ENCODE peak calls at places on chromosome 16, in eight cellular contexts. One of them, this sample, is unnamed.

GRCh38 chr16:89319883-89320716 is 102.6 kb downstream of the ZNF778 start:
- DNase-seq in HT1080: peak
- DNase-seq in SHP77: no peak
- DNase-seq in activated CD4-positive, alpha-beta T cell treated with anti-CD3 and anti-CD28 coated beads, Interleukin-2, amount 50 U/mL, for 48 hours: peak
- DNase-seq in GDM1: no peak
- DNase-seq in fibroblast of pulmonary artery: peak
- DNase-seq in stimulated activated CD8-positive, alpha-beta memory T cell treated with anti-CD3 and anti-CD28 coated beads, Interleukin-2, amount 100 ng/mL, for 1 hour: no peak
- DNase-seq in CD8-positive, alpha-beta memory T cell: no peak
- DNase-seq in this sample: no peak

GRCh38 chr16:71808593-71809449 is at the start of gene AP1G1:
- DNase-seq in activated CD4-positive, alpha-beta T cell treated with anti-CD3 and anti-CD28 coated beads, Interleukin-2, amount 50 U/mL, for 48 hours: peak
- DNase-seq in SHP77: peak
- DNase-seq in fibroblast of pulmonary artery: peak
- DNase-seq in CD8-positive, alpha-beta memory T cell: peak
- DNase-seq in stimulated activated CD8-positive, alpha-beta memory T cell treated with anti-CD3 and anti-CD28 coated beads, Interleukin-2, amount 100 ng/mL, for 1 hour: peak
- DNase-seq in HT1080: peak
- DNase-seq in GDM1: peak
- DNase-seq in this sample: peak

GRCh38 chr16:80466024-80466986 is 74.5 kb upstream of the DYNLRB2 start:
- DNase-seq in stimulated activated CD8-positive, alpha-beta memory T cell treated with anti-CD3 and anti-CD28 coated beads, Interleukin-2, amount 100 ng/mL, for 1 hour: no peak
- DNase-seq in activated CD4-positive, alpha-beta T cell treated with anti-CD3 and anti-CD28 coated beads, Interleukin-2, amount 50 U/mL, for 48 hours: peak
- DNase-seq in HT1080: peak
- DNase-seq in GDM1: peak
- DNase-seq in fibroblast of pulmonary artery: peak
- DNase-seq in SHP77: peak
- DNase-seq in CD8-positive, alpha-beta memory T cell: peak
- DNase-seq in this sample: peak

GRCh38 chr16:55912022-55912421 is 36.8 kb upstream of the CES5A start:
- DNase-seq in SHP77: no peak
- DNase-seq in HT1080: no peak
- DNase-seq in GDM1: no peak
- DNase-seq in stimulated activated CD8-positive, alpha-beta memory T cell treated with anti-CD3 and anti-CD28 coated beads, Interleukin-2, amount 100 ng/mL, for 1 hour: no peak
- DNase-seq in CD8-positive, alpha-beta memory T cell: no peak
- DNase-seq in activated CD4-positive, alpha-beta T cell treated with anti-CD3 and anti-CD28 coated beads, Interleukin-2, amount 50 U/mL, for 48 hours: no peak
- DNase-seq in fibroblast of pulmonary artery: no peak
- DNase-seq in this sample: peak

GRCh38 chr16:83187404-83187803 is 560.6 kb downstream of the CDH13 start:
- DNase-seq in fibroblast of pulmonary artery: peak
- DNase-seq in SHP77: no peak
- DNase-seq in activated CD4-positive, alpha-beta T cell treated with anti-CD3 and anti-CD28 coated beads, Interleukin-2, amount 50 U/mL, for 48 hours: peak
- DNase-seq in stimulated activated CD8-positive, alpha-beta memory T cell treated with anti-CD3 and anti-CD28 coated beads, Interleukin-2, amount 100 ng/mL, for 1 hour: no peak
- DNase-seq in CD8-positive, alpha-beta memory T cell: no peak
- DNase-seq in GDM1: no peak
- DNase-seq in HT1080: peak
- DNase-seq in this sample: no peak

GRCh38 chr16:57020651-57021050 is 31.3 kb downstream of the NLRC5 start:
- DNase-seq in SHP77: no peak
- DNase-seq in activated CD4-positive, alpha-beta T cell treated with anti-CD3 and anti-CD28 coated beads, Interleukin-2, amount 50 U/mL, for 48 hours: no peak
- DNase-seq in stimulated activated CD8-positive, alpha-beta memory T cell treated with anti-CD3 and anti-CD28 coated beads, Interleukin-2, amount 100 ng/mL, for 1 hour: no peak
- DNase-seq in HT1080: no peak
- DNase-seq in fibroblast of pulmonary artery: no peak
- DNase-seq in CD8-positive, alpha-beta memory T cell: no peak
- DNase-seq in GDM1: no peak
- DNase-seq in this sample: no peak

GRCh38 chr16:70664325-70665112 is 18.2 kb downstream of the IL34 start:
- DNase-seq in SHP77: no peak
- DNase-seq in activated CD4-positive, alpha-beta T cell treated with anti-CD3 and anti-CD28 coated beads, Interleukin-2, amount 50 U/mL, for 48 hours: no peak
- DNase-seq in HT1080: no peak
- DNase-seq in fibroblast of pulmonary artery: no peak
- DNase-seq in GDM1: no peak
- DNase-seq in CD8-positive, alpha-beta memory T cell: no peak
- DNase-seq in stimulated activated CD8-positive, alpha-beta memory T cell treated with anti-CD3 and anti-CD28 coated beads, Interleukin-2, amount 100 ng/mL, for 1 hour: no peak
- DNase-seq in this sample: no peak

GRCh38 chr16:22195695-22196558 is 10.2 kb upstream of the EEF2K start:
- DNase-seq in HT1080: peak
- DNase-seq in CD8-positive, alpha-beta memory T cell: peak
- DNase-seq in SHP77: peak
- DNase-seq in activated CD4-positive, alpha-beta T cell treated with anti-CD3 and anti-CD28 coated beads, Interleukin-2, amount 50 U/mL, for 48 hours: peak
- DNase-seq in stimulated activated CD8-positive, alpha-beta memory T cell treated with anti-CD3 and anti-CD28 coated beads, Interleukin-2, amount 100 ng/mL, for 1 hour: peak
- DNase-seq in GDM1: peak
- DNase-seq in fibroblast of pulmonary artery: peak
- DNase-seq in this sample: peak

GRCh38 chr16:10681310-10682308 is 13.1 kb downstream of the TEKT5 start:
- DNase-seq in stimulated activated CD8-positive, alpha-beta memory T cell treated with anti-CD3 and anti-CD28 coated beads, Interleukin-2, amount 100 ng/mL, for 1 hour: no peak
- DNase-seq in activated CD4-positive, alpha-beta T cell treated with anti-CD3 and anti-CD28 coated beads, Interleukin-2, amount 50 U/mL, for 48 hours: no peak
- DNase-seq in fibroblast of pulmonary artery: no peak
- DNase-seq in HT1080: no peak
- DNase-seq in SHP77: no peak
- DNase-seq in CD8-positive, alpha-beta memory T cell: no peak
- DNase-seq in GDM1: no peak
- DNase-seq in this sample: no peak

GRCh38 chr16:87447323-87447722 is 45.5 kb downstream of the ZCCHC14 start:
- DNase-seq in CD8-positive, alpha-beta memory T cell: no peak
- DNase-seq in GDM1: no peak
- DNase-seq in activated CD4-positive, alpha-beta T cell treated with anti-CD3 and anti-CD28 coated beads, Interleukin-2, amount 50 U/mL, for 48 hours: no peak
- DNase-seq in SHP77: no peak
- DNase-seq in stimulated activated CD8-positive, alpha-beta memory T cell treated with anti-CD3 and anti-CD28 coated beads, Interleukin-2, amount 100 ng/mL, for 1 hour: no peak
- DNase-seq in HT1080: no peak
- DNase-seq in fibroblast of pulmonary artery: no peak
- DNase-seq in this sample: no peak

GRCh38 chr16:4085405-4085970 is 30.8 kb downstream of the ADCY9 start:
- DNase-seq in GDM1: no peak
- DNase-seq in HT1080: no peak
- DNase-seq in fibroblast of pulmonary artery: no peak
- DNase-seq in activated CD4-positive, alpha-beta T cell treated with anti-CD3 and anti-CD28 coated beads, Interleukin-2, amount 50 U/mL, for 48 hours: no peak
- DNase-seq in SHP77: no peak
- DNase-seq in stimulated activated CD8-positive, alpha-beta memory T cell treated with anti-CD3 and anti-CD28 coated beads, Interleukin-2, amount 100 ng/mL, for 1 hour: no peak
- DNase-seq in CD8-positive, alpha-beta memory T cell: no peak
- DNase-seq in this sample: no peak

GRCh38 chr16:75203106-75203505 is 3.9 kb downstream of the CTRB2 start:
- DNase-seq in CD8-positive, alpha-beta memory T cell: no peak
- DNase-seq in stimulated activated CD8-positive, alpha-beta memory T cell treated with anti-CD3 and anti-CD28 coated beads, Interleukin-2, amount 100 ng/mL, for 1 hour: no peak
- DNase-seq in GDM1: no peak
- DNase-seq in activated CD4-positive, alpha-beta T cell treated with anti-CD3 and anti-CD28 coated beads, Interleukin-2, amount 50 U/mL, for 48 hours: no peak
- DNase-seq in SHP77: no peak
- DNase-seq in HT1080: no peak
- DNase-seq in fibroblast of pulmonary artery: no peak
- DNase-seq in this sample: no peak

GRCh38 chr16:51181495-51181795 is 30.4 kb upstream of the SALL1 start:
- DNase-seq in GDM1: no peak
- DNase-seq in SHP77: no peak
- DNase-seq in activated CD4-positive, alpha-beta T cell treated with anti-CD3 and anti-CD28 coated beads, Interleukin-2, amount 50 U/mL, for 48 hours: no peak
- DNase-seq in CD8-positive, alpha-beta memory T cell: no peak
- DNase-seq in HT1080: peak
- DNase-seq in stimulated activated CD8-positive, alpha-beta memory T cell treated with anti-CD3 and anti-CD28 coated beads, Interleukin-2, amount 100 ng/mL, for 1 hour: no peak
- DNase-seq in fibroblast of pulmonary artery: no peak
- DNase-seq in this sample: no peak

GRCh38 chr16:83513006-83513755 is 294.6 kb upstream of the HSBP1 start:
- DNase-seq in HT1080: peak
- DNase-seq in SHP77: no peak
- DNase-seq in stimulated activated CD8-positive, alpha-beta memory T cell treated with anti-CD3 and anti-CD28 coated beads, Interleukin-2, amount 100 ng/mL, for 1 hour: no peak
- DNase-seq in CD8-positive, alpha-beta memory T cell: no peak
- DNase-seq in activated CD4-positive, alpha-beta T cell treated with anti-CD3 and anti-CD28 coated beads, Interleukin-2, amount 50 U/mL, for 48 hours: no peak
- DNase-seq in GDM1: no peak
- DNase-seq in fibroblast of pulmonary artery: peak
- DNase-seq in this sample: no peak

GRCh38 chr16:13403326-13403725 is 501.9 kb downstream of the SHISA9 start:
- DNase-seq in activated CD4-positive, alpha-beta T cell treated with anti-CD3 and anti-CD28 coated beads, Interleukin-2, amount 50 U/mL, for 48 hours: no peak
- DNase-seq in HT1080: no peak
- DNase-seq in GDM1: no peak
- DNase-seq in fibroblast of pulmonary artery: no peak
- DNase-seq in SHP77: no peak
- DNase-seq in CD8-positive, alpha-beta memory T cell: no peak
- DNase-seq in stimulated activated CD8-positive, alpha-beta memory T cell treated with anti-CD3 and anti-CD28 coated beads, Interleukin-2, amount 100 ng/mL, for 1 hour: no peak
- DNase-seq in this sample: no peak

GRCh38 chr16:86298166-86299131 is 211.9 kb upstream of the FOXF1 start:
- DNase-seq in HT1080: no peak
- DNase-seq in CD8-positive, alpha-beta memory T cell: no peak
- DNase-seq in activated CD4-positive, alpha-beta T cell treated with anti-CD3 and anti-CD28 coated beads, Interleukin-2, amount 50 U/mL, for 48 hours: no peak
- DNase-seq in fibroblast of pulmonary artery: no peak
- DNase-seq in GDM1: no peak
- DNase-seq in stimulated activated CD8-positive, alpha-beta memory T cell treated with anti-CD3 and anti-CD28 coated beads, Interleukin-2, amount 100 ng/mL, for 1 hour: no peak
- DNase-seq in SHP77: no peak
- DNase-seq in this sample: no peak

GRCh38 chr16:51919736-51920135 is 627.2 kb downstream of the TOX3 start:
- DNase-seq in CD8-positive, alpha-beta memory T cell: no peak
- DNase-seq in activated CD4-positive, alpha-beta T cell treated with anti-CD3 and anti-CD28 coated beads, Interleukin-2, amount 50 U/mL, for 48 hours: no peak
- DNase-seq in fibroblast of pulmonary artery: peak
- DNase-seq in SHP77: no peak
- DNase-seq in stimulated activated CD8-positive, alpha-beta memory T cell treated with anti-CD3 and anti-CD28 coated beads, Interleukin-2, amount 100 ng/mL, for 1 hour: no peak
- DNase-seq in GDM1: no peak
- DNase-seq in HT1080: peak
- DNase-seq in this sample: no peak

GRCh38 chr16:380837-381787 is 666 bp downstream of the PGAP6 start:
- DNase-seq in CD8-positive, alpha-beta memory T cell: no peak
- DNase-seq in GDM1: no peak
- DNase-seq in activated CD4-positive, alpha-beta T cell treated with anti-CD3 and anti-CD28 coated beads, Interleukin-2, amount 50 U/mL, for 48 hours: no peak
- DNase-seq in fibroblast of pulmonary artery: no peak
- DNase-seq in SHP77: no peak
- DNase-seq in HT1080: no peak
- DNase-seq in stimulated activated CD8-positive, alpha-beta memory T cell treated with anti-CD3 and anti-CD28 coated beads, Interleukin-2, amount 100 ng/mL, for 1 hour: no peak
- DNase-seq in this sample: no peak

GRCh38 chr16:77723108-77723514 is 797 bp downstream of the NUDT7 start:
- DNase-seq in activated CD4-positive, alpha-beta T cell treated with anti-CD3 and anti-CD28 coated beads, Interleukin-2, amount 50 U/mL, for 48 hours: no peak
- DNase-seq in CD8-positive, alpha-beta memory T cell: peak
- DNase-seq in SHP77: no peak
- DNase-seq in fibroblast of pulmonary artery: peak
- DNase-seq in HT1080: peak
- DNase-seq in stimulated activated CD8-positive, alpha-beta memory T cell treated with anti-CD3 and anti-CD28 coated beads, Interleukin-2, amount 100 ng/mL, for 1 hour: no peak
- DNase-seq in GDM1: no peak
- DNase-seq in this sample: peak

GRCh38 chr16:20740901-20741491 is 622 bp downstream of the THUMPD1 start:
- DNase-seq in CD8-positive, alpha-beta memory T cell: peak
- DNase-seq in activated CD4-positive, alpha-beta T cell treated with anti-CD3 and anti-CD28 coated beads, Interleukin-2, amount 50 U/mL, for 48 hours: peak
- DNase-seq in SHP77: peak
- DNase-seq in GDM1: peak
- DNase-seq in HT1080: peak
- DNase-seq in stimulated activated CD8-positive, alpha-beta memory T cell treated with anti-CD3 and anti-CD28 coated beads, Interleukin-2, amount 100 ng/mL, for 1 hour: peak
- DNase-seq in fibroblast of pulmonary artery: peak
- DNase-seq in this sample: peak

GRCh38 chr16:54816471-54816870 is 114.2 kb upstream of the IRX5 start:
- DNase-seq in activated CD4-positive, alpha-beta T cell treated with anti-CD3 and anti-CD28 coated beads, Interleukin-2, amount 50 U/mL, for 48 hours: no peak
- DNase-seq in fibroblast of pulmonary artery: no peak
- DNase-seq in SHP77: no peak
- DNase-seq in HT1080: no peak
- DNase-seq in CD8-positive, alpha-beta memory T cell: no peak
- DNase-seq in stimulated activated CD8-positive, alpha-beta memory T cell treated with anti-CD3 and anti-CD28 coated beads, Interleukin-2, amount 100 ng/mL, for 1 hour: no peak
- DNase-seq in GDM1: peak
- DNase-seq in this sample: no peak

GRCh38 chr16:15502041-15502725 is 67.8 kb downstream of the BMERB1 start:
- DNase-seq in stimulated activated CD8-positive, alpha-beta memory T cell treated with anti-CD3 and anti-CD28 coated beads, Interleukin-2, amount 100 ng/mL, for 1 hour: no peak
- DNase-seq in activated CD4-positive, alpha-beta T cell treated with anti-CD3 and anti-CD28 coated beads, Interleukin-2, amount 50 U/mL, for 48 hours: no peak
- DNase-seq in HT1080: peak
- DNase-seq in GDM1: no peak
- DNase-seq in SHP77: no peak
- DNase-seq in CD8-positive, alpha-beta memory T cell: no peak
- DNase-seq in fibroblast of pulmonary artery: peak
- DNase-seq in this sample: no peak

GRCh38 chr16:88065747-88066142 is 114.5 kb downstream of the BANP start:
- DNase-seq in stimulated activated CD8-positive, alpha-beta memory T cell treated with anti-CD3 and anti-CD28 coated beads, Interleukin-2, amount 100 ng/mL, for 1 hour: no peak
- DNase-seq in fibroblast of pulmonary artery: no peak
- DNase-seq in activated CD4-positive, alpha-beta T cell treated with anti-CD3 and anti-CD28 coated beads, Interleukin-2, amount 50 U/mL, for 48 hours: no peak
- DNase-seq in SHP77: no peak
- DNase-seq in GDM1: no peak
- DNase-seq in HT1080: no peak
- DNase-seq in CD8-positive, alpha-beta memory T cell: no peak
- DNase-seq in this sample: no peak

GRCh38 chr16:2828521-2828840 is 1.6 kb upstream of the ZG16B start:
- DNase-seq in CD8-positive, alpha-beta memory T cell: no peak
- DNase-seq in SHP77: no peak
- DNase-seq in GDM1: no peak
- DNase-seq in fibroblast of pulmonary artery: no peak
- DNase-seq in activated CD4-positive, alpha-beta T cell treated with anti-CD3 and anti-CD28 coated beads, Interleukin-2, amount 50 U/mL, for 48 hours: no peak
- DNase-seq in stimulated activated CD8-positive, alpha-beta memory T cell treated with anti-CD3 and anti-CD28 coated beads, Interleukin-2, amount 100 ng/mL, for 1 hour: no peak
- DNase-seq in HT1080: no peak
- DNase-seq in this sample: no peak

GRCh38 chr16:11914759-11915643 is 755 bp downstream of the GSPT1 start:
- DNase-seq in activated CD4-positive, alpha-beta T cell treated with anti-CD3 and anti-CD28 coated beads, Interleukin-2, amount 50 U/mL, for 48 hours: peak
- DNase-seq in fibroblast of pulmonary artery: peak
- DNase-seq in SHP77: no peak
- DNase-seq in HT1080: peak
- DNase-seq in CD8-positive, alpha-beta memory T cell: peak
- DNase-seq in stimulated activated CD8-positive, alpha-beta memory T cell treated with anti-CD3 and anti-CD28 coated beads, Interleukin-2, amount 100 ng/mL, for 1 hour: no peak
- DNase-seq in GDM1: no peak
- DNase-seq in this sample: peak

GRCh38 chr16:89314357-89314756 is 96.9 kb downstream of the ZNF778 start:
- DNase-seq in GDM1: no peak
- DNase-seq in HT1080: no peak
- DNase-seq in activated CD4-positive, alpha-beta T cell treated with anti-CD3 and anti-CD28 coated beads, Interleukin-2, amount 50 U/mL, for 48 hours: no peak
- DNase-seq in stimulated activated CD8-positive, alpha-beta memory T cell treated with anti-CD3 and anti-CD28 coated beads, Interleukin-2, amount 100 ng/mL, for 1 hour: no peak
- DNase-seq in SHP77: no peak
- DNase-seq in CD8-positive, alpha-beta memory T cell: peak
- DNase-seq in fibroblast of pulmonary artery: no peak
- DNase-seq in this sample: no peak

GRCh38 chr16:4330277-4330882 is 14.5 kb downstream of the GLIS2 start:
- DNase-seq in stimulated activated CD8-positive, alpha-beta memory T cell treated with anti-CD3 and anti-CD28 coated beads, Interleukin-2, amount 100 ng/mL, for 1 hour: peak
- DNase-seq in activated CD4-positive, alpha-beta T cell treated with anti-CD3 and anti-CD28 coated beads, Interleukin-2, amount 50 U/mL, for 48 hours: peak
- DNase-seq in fibroblast of pulmonary artery: peak
- DNase-seq in CD8-positive, alpha-beta memory T cell: peak
- DNase-seq in SHP77: no peak
- DNase-seq in GDM1: no peak
- DNase-seq in HT1080: peak
- DNase-seq in this sample: peak

GRCh38 chr16:24208710-24209109 is 47.4 kb upstream of the CACNG3 start:
- DNase-seq in stimulated activated CD8-positive, alpha-beta memory T cell treated with anti-CD3 and anti-CD28 coated beads, Interleukin-2, amount 100 ng/mL, for 1 hour: no peak
- DNase-seq in GDM1: no peak
- DNase-seq in HT1080: no peak
- DNase-seq in CD8-positive, alpha-beta memory T cell: no peak
- DNase-seq in activated CD4-positive, alpha-beta T cell treated with anti-CD3 and anti-CD28 coated beads, Interleukin-2, amount 50 U/mL, for 48 hours: no peak
- DNase-seq in fibroblast of pulmonary artery: no peak
- DNase-seq in SHP77: no peak
- DNase-seq in this sample: peak

GRCh38 chr16:86213427-86214205 is 296.7 kb upstream of the FOXF1 start:
- DNase-seq in CD8-positive, alpha-beta memory T cell: no peak
- DNase-seq in HT1080: no peak
- DNase-seq in stimulated activated CD8-positive, alpha-beta memory T cell treated with anti-CD3 and anti-CD28 coated beads, Interleukin-2, amount 100 ng/mL, for 1 hour: no peak
- DNase-seq in activated CD4-positive, alpha-beta T cell treated with anti-CD3 and anti-CD28 coated beads, Interleukin-2, amount 50 U/mL, for 48 hours: no peak
- DNase-seq in GDM1: no peak
- DNase-seq in SHP77: no peak
- DNase-seq in fibroblast of pulmonary artery: no peak
- DNase-seq in this sample: no peak

GRCh38 chr16:30787613-30788378 is 791 bp upstream of the ZNF629 start:
- DNase-seq in activated CD4-positive, alpha-beta T cell treated with anti-CD3 and anti-CD28 coated beads, Interleukin-2, amount 50 U/mL, for 48 hours: no peak
- DNase-seq in stimulated activated CD8-positive, alpha-beta memory T cell treated with anti-CD3 and anti-CD28 coated beads, Interleukin-2, amount 100 ng/mL, for 1 hour: no peak
- DNase-seq in GDM1: no peak
- DNase-seq in HT1080: no peak
- DNase-seq in fibroblast of pulmonary artery: no peak
- DNase-seq in SHP77: no peak
- DNase-seq in CD8-positive, alpha-beta memory T cell: no peak
- DNase-seq in this sample: no peak

GRCh38 chr16:1712791-1713261 is 6.8 kb downstream of the MAPK8IP3 start:
- DNase-seq in stimulated activated CD8-positive, alpha-beta memory T cell treated with anti-CD3 and anti-CD28 coated beads, Interleukin-2, amount 100 ng/mL, for 1 hour: no peak
- DNase-seq in CD8-positive, alpha-beta memory T cell: no peak
- DNase-seq in GDM1: no peak
- DNase-seq in HT1080: no peak
- DNase-seq in SHP77: no peak
- DNase-seq in fibroblast of pulmonary artery: no peak
- DNase-seq in activated CD4-positive, alpha-beta T cell treated with anti-CD3 and anti-CD28 coated beads, Interleukin-2, amount 50 U/mL, for 48 hours: no peak
- DNase-seq in this sample: no peak

GRCh38 chr16:57667526-57668258 is 414 bp upstream of the ADGRG3 start:
- DNase-seq in stimulated activated CD8-positive, alpha-beta memory T cell treated with anti-CD3 and anti-CD28 coated beads, Interleukin-2, amount 100 ng/mL, for 1 hour: no peak
- DNase-seq in GDM1: no peak
- DNase-seq in CD8-positive, alpha-beta memory T cell: no peak
- DNase-seq in fibroblast of pulmonary artery: no peak
- DNase-seq in HT1080: no peak
- DNase-seq in activated CD4-positive, alpha-beta T cell treated with anti-CD3 and anti-CD28 coated beads, Interleukin-2, amount 50 U/mL, for 48 hours: no peak
- DNase-seq in SHP77: no peak
- DNase-seq in this sample: no peak

GRCh38 chr16:63289834-63290460 is 1253.7 kb upstream of the CDH8 start:
- DNase-seq in GDM1: no peak
- DNase-seq in HT1080: peak
- DNase-seq in stimulated activated CD8-positive, alpha-beta memory T cell treated with anti-CD3 and anti-CD28 coated beads, Interleukin-2, amount 100 ng/mL, for 1 hour: no peak
- DNase-seq in activated CD4-positive, alpha-beta T cell treated with anti-CD3 and anti-CD28 coated beads, Interleukin-2, amount 50 U/mL, for 48 hours: peak
- DNase-seq in CD8-positive, alpha-beta memory T cell: no peak
- DNase-seq in SHP77: peak
- DNase-seq in fibroblast of pulmonary artery: peak
- DNase-seq in this sample: peak

GRCh38 chr16:58638148-58639036 is 8.8 kb upstream of the CNOT1 start:
- DNase-seq in GDM1: no peak
- DNase-seq in stimulated activated CD8-positive, alpha-beta memory T cell treated with anti-CD3 and anti-CD28 coated beads, Interleukin-2, amount 100 ng/mL, for 1 hour: no peak
- DNase-seq in SHP77: peak
- DNase-seq in CD8-positive, alpha-beta memory T cell: no peak
- DNase-seq in fibroblast of pulmonary artery: peak
- DNase-seq in HT1080: peak
- DNase-seq in activated CD4-positive, alpha-beta T cell treated with anti-CD3 and anti-CD28 coated beads, Interleukin-2, amount 50 U/mL, for 48 hours: no peak
- DNase-seq in this sample: no peak

This sample was measured in amygdala.